ENCODE peak calls at places on chromosome 7, in six cellular contexts. Q, T, B, I, X and H are unnamed samples.

GRCh38 chr7:112789824-112790650 is at the start of gene TMEM168:
- DNase-seq in Q (peak), T (peak), B (peak), I (peak), X (peak), H (peak)

GRCh38 chr7:100435401-100436304 is 644 bp downstream of the PPP1R35 start:
- DNase-seq in Q (peak), T (no peak), B (no peak), I (peak), X (peak), H (peak)

GRCh38 chr7:112160130-112160770 is 45.9 kb downstream of the DOCK4 start:
- DNase-seq in Q (no peak), T (no peak), B (peak), I (no peak), X (no peak), H (no peak)

GRCh38 chr7:50504646-50505546 is 54.7 kb upstream of the FIGNL1 start:
- DNase-seq in Q (no peak), T (no peak), B (no peak), I (no peak), X (no peak), H (no peak)

GRCh38 chr7:56087445-56087844 is 5.3 kb downstream of the PHKG1 start:
- DNase-seq in Q (no peak), T (no peak), B (no peak), I (no peak), X (no peak), H (peak)

GRCh38 chr7:2908103-2908683 is 64.1 kb upstream of the GNA12 start:
- DNase-seq in Q (no peak), T (no peak), B (no peak), I (no peak), X (no peak), H (no peak)

GRCh38 chr7:12032146-12032545 is 178.9 kb upstream of the TMEM106B start:
- DNase-seq in Q (no peak), T (no peak), B (no peak), I (no peak), X (no peak), H (no peak)

GRCh38 chr7:8590791-8591190 is 157.4 kb downstream of the NXPH1 start:
- DNase-seq in Q (no peak), T (no peak), B (no peak), I (no peak), X (no peak), H (no peak)

GRCh38 chr7:56218510-56218909 is 102.3 kb upstream of the NUPR2 start:
- DNase-seq in Q (no peak), T (no peak), B (no peak), I (no peak), X (no peak), H (no peak)

GRCh38 chr7:37285701-37286475 is 162.8 kb downstream of the ELMO1 start:
- DNase-seq in Q (peak), T (no peak), B (no peak), I (no peak), X (peak), H (no peak)

GRCh38 chr7:131861620-131862346 is 305.4 kb upstream of the PODXL start:
- DNase-seq in Q (no peak), T (no peak), B (peak), I (no peak), X (no peak), H (no peak)

GRCh38 chr7:80147543-80148376 is 13.1 kb downstream of the GNAI1 start:
- DNase-seq in Q (no peak), T (no peak), B (no peak), I (no peak), X (no peak), H (no peak)